ENCODE peak calls at places on chromosome 5, in nine cellular contexts. Q, H, Z, G, J, L, C, A and B are unnamed samples.

GRCh38 chr5:61701877-61702602 is 370.0 kb downstream of the ZSWIM6 start:
- DNase-seq in L (no peak), H (no peak), C (no peak), Z (no peak), Q (no peak), J (peak), G (no peak), A (no peak), B (no peak)

GRCh38 chr5:74167206-74167929 is 473.2 kb downstream of the ENC1 start:
- DNase-seq in A (peak), Q (peak), C (peak), G (no peak), J (no peak), L (no peak), Z (no peak), H (no peak), B (peak)

GRCh38 chr5:136506131-136506530 is 140.8 kb upstream of the TRPC7 start:
- DNase-seq in C (no peak), L (no peak), A (no peak), H (no peak), J (no peak), G (no peak), Q (no peak), Z (no peak), B (no peak)

GRCh38 chr5:167785896-167786295 is 505.5 kb upstream of the WWC1 start:
- DNase-seq in Z (no peak), Q (no peak), H (no peak), J (no peak), A (no peak), C (no peak), L (no peak), G (no peak), B (no peak)

GRCh38 chr5:180718810-180719453 is 20.9 kb downstream of the OR2Y1 start:
- DNase-seq in J (peak), G (no peak), Q (peak), C (peak), L (no peak), H (peak), Z (peak), A (peak), B (no peak)

GRCh38 chr5:139630855-139631254 is 17.3 kb upstream of the CXXC5 start:
- DNase-seq in G (no peak), A (no peak), C (no peak), L (no peak), Z (no peak), J (no peak), H (no peak), Q (no peak), B (no peak)

GRCh38 chr5:53127107-53127506 is 17.6 kb upstream of the MOCS2 start:
- DNase-seq in Z (no peak), J (no peak), G (no peak), A (no peak), C (no peak), Q (no peak), L (no peak), H (no peak), B (no peak)

GRCh38 chr5:159913048-159913447 is 3.2 kb upstream of the ADRA1B start:
- DNase-seq in Q (peak), Z (no peak), C (peak), H (no peak), J (no peak), A (peak), G (no peak), L (no peak), B (peak)

GRCh38 chr5:113336975-113337374 is 97.8 kb downstream of the TSSK1B start:
- DNase-seq in G (no peak), J (peak), Z (peak), C (peak), L (no peak), Q (peak), A (peak), H (peak), B (peak)

GRCh38 chr5:111143910-111144309 is 51.8 kb downstream of the WDR36 start:
- DNase-seq in C (peak), H (no peak), J (no peak), G (no peak), A (peak), Q (peak), L (peak), Z (no peak), B (peak)

GRCh38 chr5:38167562-38167996 is 90.8 kb upstream of the EGFLAM start:
- DNase-seq in Q (no peak), H (no peak), G (no peak), Z (no peak), C (no peak), A (no peak), L (no peak), J (no peak), B (no peak)

GRCh38 chr5:16935271-16936149 is 578 bp downstream of the MYO10 start:
- DNase-seq in J (peak), H (peak), A (no peak), G (peak), Q (peak), L (no peak), Z (peak), C (no peak), B (no peak)

GRCh38 chr5:61333351-61334223 is 1.5 kb downstream of the ZSWIM6 start:
- DNase-seq in G (no peak), A (peak), H (no peak), Q (no peak), J (peak), Z (peak), L (no peak), C (no peak), B (no peak)

GRCh38 chr5:149631506-149631905 is 50.2 kb downstream of the ARHGEF37 start:
- DNase-seq in G (no peak), H (no peak), J (no peak), A (no peak), C (no peak), Q (no peak), Z (no peak), L (no peak), B (no peak)

GRCh38 chr5:101534486-101535110 is 631.5 kb upstream of the ST8SIA4 start:
- DNase-seq in J (no peak), Q (no peak), A (no peak), G (no peak), C (no peak), L (no peak), Z (no peak), H (no peak), B (no peak)

GRCh38 chr5:177474845-177475562 is 1.6 kb upstream of the DBN1 start:
- DNase-seq in L (no peak), A (no peak), J (no peak), H (no peak), Q (no peak), C (no peak), Z (no peak), G (no peak), B (no peak)